ENCODE peak calls at places on chromosomes 16 and 17, in six cellular contexts. One of them, this sample, is unnamed.
A peak's percentile ranks its signal among the peaks of the same experiment; 100 is the strongest.

GRCh38 chr16:87648698-87649487 is 46.6 kb downstream of the JPH3 start:
- DNase-seq in NCI-H1105: no peak
- DNase-seq in NCI-H1092: no peak
- DNase-seq in upper lobe of right lung: no peak
- DNase-seq in fibroblast of mammary gland: no peak
- DNase-seq in COLO829: no peak
- DNase-seq in this sample: no peak

GRCh38 chr16:72066747-72067146 is 3.7 kb downstream of the HPR start:
- DNase-seq in NCI-H1092: no peak
- DNase-seq in upper lobe of right lung: no peak
- DNase-seq in NCI-H1105: peak; percentile 2
- DNase-seq in COLO829: peak; percentile 20
- DNase-seq in fibroblast of mammary gland: peak; percentile 68
- DNase-seq in this sample: no peak

GRCh38 chr17:40532520-40533253 is 31.3 kb upstream of the TNS4 start:
- DNase-seq in upper lobe of right lung: no peak
- DNase-seq in COLO829: peak; percentile 79
- DNase-seq in NCI-H1092: no peak
- DNase-seq in fibroblast of mammary gland: peak; percentile 34
- DNase-seq in NCI-H1105: no peak
- DNase-seq in this sample: no peak

GRCh38 chr16:337975-338575 is 14.4 kb downstream of the AXIN1 start:
- DNase-seq in COLO829: no peak
- DNase-seq in upper lobe of right lung: no peak
- DNase-seq in NCI-H1092: no peak
- DNase-seq in NCI-H1105: no peak
- DNase-seq in fibroblast of mammary gland: no peak
- DNase-seq in this sample: no peak

GRCh38 chr16:48053346-48053745 is 102.4 kb downstream of the ABCC12 start:
- DNase-seq in COLO829: peak; percentile 6
- DNase-seq in NCI-H1092: no peak
- DNase-seq in fibroblast of mammary gland: peak; percentile 33
- DNase-seq in NCI-H1105: no peak
- DNase-seq in upper lobe of right lung: peak; percentile 70
- DNase-seq in this sample: peak; percentile 16

GRCh38 chr17:11618861-11619566 is 20.7 kb downstream of the DNAH9 start:
- DNase-seq in COLO829: no peak
- DNase-seq in NCI-H1105: no peak
- DNase-seq in upper lobe of right lung: no peak
- DNase-seq in NCI-H1092: no peak
- DNase-seq in fibroblast of mammary gland: peak; percentile 16
- DNase-seq in this sample: peak; percentile 26

GRCh38 chr16:55107851-55108250 is 177.2 kb downstream of the IRX5 start:
- DNase-seq in fibroblast of mammary gland: no peak
- DNase-seq in COLO829: no peak
- DNase-seq in NCI-H1092: no peak
- DNase-seq in NCI-H1105: no peak
- DNase-seq in upper lobe of right lung: no peak
- DNase-seq in this sample: no peak

GRCh38 chr16:30186782-30187555 is 3.6 kb downstream of the CORO1A start:
- DNase-seq in COLO829: no peak
- DNase-seq in NCI-H1105: no peak
- DNase-seq in upper lobe of right lung: peak; percentile 89
- DNase-seq in NCI-H1092: no peak
- DNase-seq in fibroblast of mammary gland: peak; percentile 34
- DNase-seq in this sample: no peak

GRCh38 chr16:23274968-23275367 is 27.1 kb upstream of the SCNN1B start:
- DNase-seq in upper lobe of right lung: no peak
- DNase-seq in NCI-H1105: no peak
- DNase-seq in NCI-H1092: no peak
- DNase-seq in fibroblast of mammary gland: no peak
- DNase-seq in COLO829: no peak
- DNase-seq in this sample: no peak

GRCh38 chr17:80029235-80029974 is 6.3 kb downstream of the TBC1D16 start:
- DNase-seq in fibroblast of mammary gland: peak; percentile 98
- DNase-seq in NCI-H1105: no peak
- DNase-seq in COLO829: no peak
- DNase-seq in upper lobe of right lung: peak; percentile 85
- DNase-seq in NCI-H1092: peak; percentile 49
- DNase-seq in this sample: no peak

GRCh38 chr17:82972836-82973372 is 106.5 kb upstream of the METRNL start:
- DNase-seq in COLO829: no peak
- DNase-seq in fibroblast of mammary gland: no peak
- DNase-seq in NCI-H1092: no peak
- DNase-seq in NCI-H1105: no peak
- DNase-seq in upper lobe of right lung: peak; percentile 43
- DNase-seq in this sample: no peak

GRCh38 chr16:80611930-80612327 is 71.1 kb downstream of the DYNLRB2 start:
- DNase-seq in NCI-H1092: no peak
- DNase-seq in fibroblast of mammary gland: no peak
- DNase-seq in upper lobe of right lung: no peak
- DNase-seq in COLO829: no peak
- DNase-seq in NCI-H1105: no peak
- DNase-seq in this sample: no peak

GRCh38 chr17:1505586-1505985 is 10.8 kb downstream of the INPP5K start:
- DNase-seq in COLO829: no peak
- DNase-seq in NCI-H1092: no peak
- DNase-seq in NCI-H1105: no peak
- DNase-seq in upper lobe of right lung: no peak
- DNase-seq in fibroblast of mammary gland: no peak
- DNase-seq in this sample: no peak

GRCh38 chr17:6701719-6702118 is 11.4 kb downstream of the SLC13A5 start:
- DNase-seq in NCI-H1092: no peak
- DNase-seq in COLO829: no peak
- DNase-seq in upper lobe of right lung: no peak
- DNase-seq in fibroblast of mammary gland: peak; percentile 28
- DNase-seq in NCI-H1105: no peak
- DNase-seq in this sample: no peak

GRCh38 chr16:89917773-89918452 is 749 bp upstream of the MC1R start:
- DNase-seq in COLO829: peak; percentile 69
- DNase-seq in upper lobe of right lung: peak; percentile 89
- DNase-seq in fibroblast of mammary gland: peak; percentile 96
- DNase-seq in NCI-H1092: peak; percentile 50
- DNase-seq in NCI-H1105: peak; percentile 30
- DNase-seq in this sample: peak; percentile 76

GRCh38 chr16:59046335-59046734 is 312.2 kb upstream of the GOT2 start:
- DNase-seq in COLO829: no peak
- DNase-seq in NCI-H1105: no peak
- DNase-seq in fibroblast of mammary gland: no peak
- DNase-seq in upper lobe of right lung: no peak
- DNase-seq in NCI-H1092: no peak
- DNase-seq in this sample: no peak

GRCh38 chr16:71352963-71353460 is 5.5 kb upstream of the CALB2 start:
- DNase-seq in COLO829: no peak
- DNase-seq in NCI-H1105: no peak
- DNase-seq in fibroblast of mammary gland: no peak
- DNase-seq in NCI-H1092: no peak
- DNase-seq in upper lobe of right lung: no peak
- DNase-seq in this sample: no peak

This sample was measured in kidney epithelial cell.